ENCODE peak calls at places on chromosomes 4 and X, in four cellular contexts. K, A, W and C are unnamed samples.
A peak's percentile ranks its signal among the peaks of the same experiment; 100 is the strongest.

GRCh38 chrX:86507337-86507736 is 359.1 kb downstream of the DACH2 start:
- DNase-seq in K (no peak), A (no peak), W (no peak), C (no peak)

GRCh38 chr4:28948501-28948900 is 1771.7 kb upstream of the PCDH7 start:
- DNase-seq in K (no peak), A (no peak), W (no peak), C (no peak)

GRCh38 chrX:79107891-79108718 is 36.4 kb upstream of the GPR174 start:
- DNase-seq in K (no peak), A (no peak), W (no peak), C (no peak)

GRCh38 chrX:67563469-67564448 is 19.9 kb downstream of the AR start:
- DNase-seq in K (no peak), A (no peak), W (no peak), C (no peak)

GRCh38 chr4:41169256-41169655 is 45.1 kb downstream of the APBB2 start:
- DNase-seq in K (no peak), A (no peak), W (no peak), C (no peak)

GRCh38 chr4:181147421-181147951 is 1095.7 kb upstream of the TENM3 start:
- DNase-seq in K (no peak), A (no peak), W (no peak), C (no peak)

GRCh38 chr4:70915874-70916559 is 13.8 kb downstream of the MOB1B start:
- DNase-seq in K (no peak), A (no peak), W (no peak), C (no peak)

GRCh38 chr4:51894246-51894645 is 51.3 kb downstream of the DCUN1D4 start:
- DNase-seq in K (no peak), A (no peak), W (no peak), C (peak; percentile 33)

GRCh38 chr4:56907489-56908205 is at the start of gene REST:
- DNase-seq in K (peak; percentile 85), A (peak; percentile 91), W (peak; percentile 21), C (peak; percentile 47)

GRCh38 chrX:26295425-26295824 is 79.5 kb downstream of the MAGEB5 start:
- DNase-seq in K (no peak), A (no peak), W (no peak), C (no peak)
- TF ChIP-seq NR3C1 in K (no peak), A (no peak), W (no peak), C (no peak)

GRCh38 chr4:64230709-64231310 is 178.4 kb downstream of the TECRL start:
- DNase-seq in K (no peak), A (no peak), W (no peak), C (no peak)
- TF ChIP-seq NR3C1 in K (no peak), A (no peak), W (no peak), C (no peak)

GRCh38 chr4:141972950-141973349 is 336.6 kb downstream of the IL15 start:
- DNase-seq in K (no peak), A (no peak), W (no peak), C (no peak)

GRCh38 chr4:141971854-141972253 is 335.5 kb downstream of the IL15 start:
- DNase-seq in K (no peak), A (no peak), W (no peak), C (no peak)

DNA sequence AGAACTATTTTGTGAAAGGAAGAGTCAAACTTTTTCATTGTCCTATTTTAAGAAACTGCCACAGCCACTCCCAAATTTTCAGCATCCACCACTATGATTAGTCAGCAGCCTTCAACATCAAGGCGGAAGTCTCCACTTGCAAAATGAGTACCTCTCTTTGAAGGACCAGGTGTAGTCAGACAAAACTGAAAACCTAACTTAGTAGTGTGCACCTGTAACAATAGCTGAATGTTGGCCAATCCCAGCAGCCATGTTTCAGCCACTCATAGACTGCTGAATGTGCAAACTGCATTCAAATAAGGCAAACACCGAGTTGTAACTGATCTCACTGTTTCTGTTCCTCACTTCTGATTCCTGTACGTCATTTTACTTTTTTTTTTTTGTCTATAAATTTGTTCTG is 341.1 kb downstream of the IL15 start:
- DNase-seq in K (no peak), A (no peak), W (no peak), C (no peak)
- TF ChIP-seq NR3C1 in K (no peak), A (no peak), W (no peak), C (no peak)

GRCh38 chrX:150568320-150569154 is at the start of gene MTM1:
- DNase-seq in K (peak; percentile 97), A (peak; percentile 91), W (peak; percentile 91), C (peak; percentile 94)

GRCh38 chrX:150566734-150567182 is 1.7 kb upstream of the MTM1 start:
- DNase-seq in K (no peak), A (peak; percentile 72), W (no peak), C (no peak)

GRCh38 chrX:150570512-150570911 is 2.1 kb downstream of the MTM1 start:
- DNase-seq in K (no peak), A (no peak), W (peak; percentile 93), C (no peak)

GRCh38 chrX:150567645-150568319 is 639 bp upstream of the MTM1 start:
- DNase-seq in K (no peak), A (no peak), W (no peak), C (no peak)

GRCh38 chrX:150569155-150569477 is 695 bp downstream of the MTM1 start:
- DNase-seq in K (no peak), A (no peak), W (no peak), C (no peak)
- TF ChIP-seq NR3C1 in K (no peak), A (no peak), W (no peak), C (no peak)

DNA sequence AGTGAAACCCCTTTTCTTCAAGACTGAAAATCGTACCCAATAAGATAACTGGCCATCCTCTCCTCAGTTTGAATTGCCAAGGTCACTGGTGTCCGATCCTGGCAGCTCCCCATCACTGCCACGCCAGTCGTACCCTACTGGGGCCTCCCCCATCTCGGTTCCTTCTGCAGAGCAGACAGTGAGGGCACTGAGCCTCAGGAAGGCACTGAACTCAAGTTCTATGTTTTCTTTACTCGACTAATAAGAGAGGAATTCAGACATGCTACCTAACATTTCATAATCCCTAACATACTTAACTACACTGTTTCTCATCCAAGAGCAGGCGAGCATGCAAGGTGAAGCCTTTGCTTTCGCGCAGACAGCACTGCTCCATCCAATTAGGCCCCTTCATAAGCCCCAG is 23.4 kb downstream of the ZFYVE28 start:
- DNase-seq in K (no peak), A (no peak), W (no peak), C (no peak)
- TF ChIP-seq NR3C1 in K (no peak), A (no peak), W (no peak), C (no peak)

DNA sequence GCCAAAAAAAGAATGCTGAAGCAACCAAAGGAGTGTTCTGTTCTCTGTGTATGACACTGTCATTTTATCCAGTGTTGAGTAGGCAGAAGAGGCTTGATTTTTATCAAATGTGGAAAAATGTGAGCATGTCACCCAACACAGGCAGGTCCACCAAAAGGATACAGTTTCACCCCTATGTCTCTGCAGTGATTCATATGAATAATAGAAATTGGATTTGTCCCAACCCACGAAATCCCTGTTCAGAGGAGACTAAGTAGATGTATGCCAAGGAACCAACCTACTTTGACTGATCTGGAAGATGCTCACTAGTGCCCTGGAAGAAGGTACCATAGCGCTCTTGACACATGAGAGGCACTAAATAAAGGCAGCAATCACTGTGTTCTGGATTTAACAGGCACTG is 72.5 kb downstream of the FGF13 start:
- DNase-seq in K (no peak), A (no peak), W (no peak), C (no peak)
- TF ChIP-seq NR3C1 in K (no peak), A (no peak), W (no peak), C (no peak)